ENCODE peak calls at places on chromosomes 12 and 14, in eight cellular contexts. P is ovary, J is upper lobe of left lung, O is sigmoid colon, K is suprapubic skin, E is body of pancreas, L is uterus, Z is right lobe of liver. V is an unnamed sample.

GRCh38 chr12:123233505-123234299 is 466 bp downstream of the MTRFR start:
- DNase-seq in P (no peak), J (no peak), O (no peak), K (no peak), E (no peak), L (no peak), Z (no peak), V (no peak)

GRCh38 chr12:105316931-105317330 is 13.6 kb upstream of the C12orf75 start:
- DNase-seq in P (no peak), J (no peak), O (no peak), K (no peak), E (no peak), L (no peak), Z (no peak), V (no peak)

GRCh38 chr12:16307843-16308475 is 30.5 kb upstream of the SLC15A5 start:
- DNase-seq in P (no peak), J (no peak), O (no peak), K (no peak), E (no peak), L (no peak), Z (no peak), V (no peak)

GRCh38 chr14:99672506-99673327 is 11.4 kb upstream of the CYP46A1 start:
- DNase-seq in P (no peak), J (no peak), O (peak), K (no peak), E (no peak), L (no peak), Z (no peak), V (peak)

GRCh38 chr12:95286713-95287112 is 69.1 kb downstream of the VEZT start:
- DNase-seq in P (no peak), J (no peak), O (peak), K (no peak), E (no peak), L (no peak), Z (no peak), V (no peak)

GRCh38 chr14:104698688-104699425 is 9.4 kb downstream of the INF2 start:
- DNase-seq in P (no peak), J (no peak), O (no peak), K (no peak), E (no peak), L (peak), Z (peak), V (no peak)

GRCh38 chr14:93095742-93096510 is 19.8 kb downstream of the ITPK1 start:
- DNase-seq in P (no peak), J (no peak), O (no peak), K (no peak), E (no peak), L (no peak), Z (no peak), V (no peak)

GRCh38 chr12:49649445-49649844 is 26.1 kb downstream of the PRPF40B start:
- DNase-seq in P (no peak), J (no peak), O (no peak), K (no peak), E (no peak), L (no peak), Z (no peak), V (no peak)

GRCh38 chr12:119929974-119930373 is 52.9 kb upstream of the CIT start:
- DNase-seq in P (no peak), J (no peak), O (no peak), K (no peak), E (no peak), L (no peak), Z (no peak), V (no peak)

GRCh38 chr12:132270516-132270915 is 58.9 kb downstream of the GALNT9 start:
- DNase-seq in P (no peak), J (no peak), O (no peak), K (no peak), E (no peak), L (no peak), Z (no peak), V (no peak)

GRCh38 chr14:102492523-102492910 is 17.1 kb downstream of the ANKRD9 start:
- DNase-seq in P (no peak), J (no peak), O (no peak), K (no peak), E (no peak), L (no peak), Z (no peak), V (no peak)

GRCh38 chr14:70716958-70717357 is 75.2 kb downstream of the TTC9 start:
- DNase-seq in P (no peak), J (no peak), O (no peak), K (no peak), E (no peak), L (no peak), Z (no peak), V (no peak)

GRCh38 chr14:52241102-52241793 is 26.2 kb upstream of the PTGDR start:
- DNase-seq in P (no peak), J (no peak), O (no peak), K (no peak), E (no peak), L (no peak), Z (no peak), V (no peak)

GRCh38 chr14:89956294-89957009 is 725 bp downstream of the TDP1 start:
- DNase-seq in P (peak), J (peak), O (peak), K (peak), E (peak), L (peak), Z (no peak), V (peak)

DNA sequence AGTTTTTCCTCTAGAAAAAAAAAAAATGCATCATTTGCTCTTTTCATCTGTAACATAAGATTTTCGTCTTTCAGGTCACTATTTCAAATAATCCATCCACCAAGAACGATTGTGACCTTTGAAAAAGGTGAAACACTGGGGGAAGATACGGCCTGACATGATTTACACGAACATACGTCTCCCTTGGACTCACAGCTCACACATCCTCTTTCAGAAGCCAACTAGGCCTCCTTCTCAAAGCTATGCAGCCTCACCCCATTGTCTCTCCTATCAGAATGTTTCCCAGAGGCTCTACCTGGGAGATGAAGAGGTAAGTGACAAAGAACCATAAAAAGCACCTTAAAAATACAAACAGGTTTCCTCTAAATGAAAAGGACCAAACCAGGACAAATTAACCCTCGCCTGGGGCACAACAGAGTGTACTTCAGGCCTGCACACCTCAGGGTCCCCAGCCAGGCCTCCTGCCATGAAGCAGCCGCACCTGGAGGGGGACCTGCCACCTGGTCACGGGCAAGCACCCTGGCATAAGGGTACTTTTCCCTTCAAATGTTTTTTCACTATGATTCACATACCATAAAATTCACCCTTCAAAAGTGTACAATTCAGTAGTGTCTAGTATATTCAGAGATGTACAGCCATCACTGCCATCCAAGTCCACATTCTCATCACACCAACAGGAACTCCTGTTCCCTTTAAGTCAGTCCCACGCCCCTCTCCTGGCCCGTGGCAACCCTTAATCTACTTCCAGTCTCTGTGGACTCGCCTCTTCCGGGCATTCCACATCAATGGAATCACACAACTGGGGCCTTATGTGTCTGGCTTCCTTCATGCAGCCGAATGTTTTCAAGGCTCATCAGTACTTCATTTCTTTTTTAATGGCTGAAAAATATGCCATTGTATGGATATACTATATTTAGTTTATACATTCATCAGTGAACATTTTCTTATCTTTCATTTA is 5.4 kb downstream of the SLC15A4 start:
- DNase-seq in P (no peak), J (no peak), O (peak), K (peak), E (no peak), L (no peak), Z (peak), V (peak)
- TF ChIP-seq POLR2A in P (no peak), J (no peak), O (no peak), K (no peak), E (no peak), L (no peak), Z (no peak), V (no peak)

GRCh38 chr14:69181491-69181890 is 9.8 kb upstream of the EXD2 start:
- DNase-seq in P (no peak), J (no peak), O (no peak), K (no peak), E (no peak), L (no peak), Z (no peak), V (no peak)
- TF ChIP-seq POLR2A in P (no peak), J (no peak), O (no peak), K (no peak), E (no peak), L (no peak), Z (no peak), V (no peak)

DNA sequence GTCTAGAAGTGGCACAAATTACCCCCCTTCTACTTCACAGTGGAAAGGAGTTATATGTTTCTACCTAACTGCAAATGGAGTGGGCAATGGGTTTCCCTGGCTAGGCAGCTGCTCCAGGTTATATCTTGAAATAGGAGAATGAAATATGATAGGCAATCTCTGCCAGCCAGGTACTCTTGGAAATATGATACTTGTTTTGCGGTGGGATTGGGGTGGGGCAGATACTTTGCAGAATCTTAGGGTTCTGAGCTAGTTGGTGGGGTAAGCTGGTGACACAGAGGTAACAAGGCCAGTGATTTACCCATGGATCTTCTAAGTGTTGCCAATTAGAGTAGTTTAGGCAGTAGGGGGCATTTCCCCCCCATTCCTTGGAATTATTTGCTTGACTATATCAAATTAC is 140.1 kb downstream of the ATP23 start:
- DNase-seq in P (no peak), J (no peak), O (no peak), K (no peak), E (no peak), L (no peak), Z (no peak), V (no peak)
- TF ChIP-seq POLR2A in P (no peak), J (no peak), O (no peak), K (no peak), E (no peak), L (no peak), Z (no peak), V (no peak)

GRCh38 chr12:88579941-88580871 is at the start of gene KITLG:
- DNase-seq in P (peak), J (peak), O (peak), K (peak), E (peak), L (peak), Z (peak), V (peak)
- TF ChIP-seq POLR2A in P (peak), J (peak), O (peak), K (no peak), E (peak), L (peak), Z (peak), V (peak)

GRCh38 chr14:105929327-105930081 is 403.1 kb downstream of the TMEM121 start:
- DNase-seq in P (no peak), J (peak), O (peak), K (peak), E (no peak), L (no peak), Z (peak), V (no peak)
- TF ChIP-seq POLR2A in P (no peak), J (no peak), O (no peak), K (no peak), E (no peak), L (no peak), Z (no peak), V (no peak)

DNA sequence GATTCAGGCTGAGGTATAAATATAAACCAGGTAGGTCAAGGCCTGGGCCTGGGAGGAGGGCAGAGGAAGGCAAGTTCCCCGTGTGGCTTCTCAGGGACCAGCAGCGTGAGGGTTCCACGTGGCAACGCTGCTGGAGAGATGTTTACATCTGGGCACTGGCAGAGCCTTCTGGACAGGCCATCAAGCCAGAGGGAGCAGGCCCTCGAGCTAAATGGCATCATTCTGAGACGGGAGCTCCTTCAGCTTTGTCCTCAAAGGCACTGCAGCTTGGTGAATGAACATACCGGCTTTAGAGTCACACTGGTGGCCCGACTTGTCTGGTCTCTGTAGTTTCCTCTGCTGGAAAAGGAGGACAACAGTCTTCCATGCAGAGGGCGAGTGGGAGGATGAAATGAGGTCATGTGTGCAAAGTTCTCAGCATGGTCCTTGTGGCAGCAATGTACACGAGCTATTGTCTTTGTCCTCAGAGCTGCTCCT is 231.3 kb downstream of the ZFP36L1 start:
- DNase-seq in P (no peak), J (peak), O (peak), K (peak), E (no peak), L (no peak), Z (peak), V (no peak)
- TF ChIP-seq POLR2A in P (no peak), J (no peak), O (no peak), K (no peak), E (no peak), L (no peak), Z (peak), V (no peak)

DNA sequence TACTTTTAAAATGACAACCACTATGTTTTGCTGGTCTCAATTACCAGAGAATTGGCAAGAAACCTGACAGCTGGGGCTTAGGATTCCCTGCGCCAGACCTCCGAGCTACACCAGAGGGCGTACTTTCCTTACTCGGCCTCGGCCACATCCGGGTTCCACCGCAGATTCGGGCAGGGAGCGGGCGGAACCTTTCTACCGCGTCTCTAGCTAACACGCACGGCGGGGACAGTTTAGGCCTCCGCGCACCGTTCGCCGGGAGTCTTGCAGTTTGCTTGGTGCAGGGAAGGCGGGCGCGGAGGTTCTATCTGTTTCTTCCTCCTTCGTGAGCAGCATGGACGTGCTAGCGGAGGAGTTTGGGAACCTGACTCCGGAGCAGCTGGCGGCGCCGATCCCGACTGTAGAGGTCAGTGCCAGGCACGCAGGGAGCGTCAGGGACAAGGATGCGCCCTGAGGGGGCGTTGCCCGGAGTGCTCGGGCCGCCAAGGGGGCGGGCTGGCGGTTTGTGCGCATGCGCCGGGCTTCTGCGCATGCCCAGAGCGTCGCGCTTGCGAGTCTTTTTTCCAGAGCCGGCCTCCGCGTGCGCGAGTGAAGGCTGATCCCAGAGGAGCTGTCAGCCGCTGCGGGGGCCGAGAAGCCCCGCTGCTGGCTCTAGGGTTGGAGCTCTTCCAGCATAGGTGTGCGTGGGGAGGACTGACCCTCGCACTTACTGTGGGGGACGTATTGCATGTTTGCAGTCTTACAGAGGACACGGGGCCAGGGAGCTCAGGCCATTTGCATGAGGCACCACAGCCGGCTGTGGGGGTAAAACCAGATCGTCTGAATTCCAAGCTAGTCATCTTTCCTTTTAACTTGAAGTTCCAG is at the start of gene POLR3B:
- DNase-seq in P (peak), J (peak), O (peak), K (peak), E (peak), L (peak), Z (peak), V (peak)
- TF ChIP-seq POLR2A in P (peak), J (peak), O (peak), K (no peak), E (peak), L (peak), Z (peak), V (peak)

DNA sequence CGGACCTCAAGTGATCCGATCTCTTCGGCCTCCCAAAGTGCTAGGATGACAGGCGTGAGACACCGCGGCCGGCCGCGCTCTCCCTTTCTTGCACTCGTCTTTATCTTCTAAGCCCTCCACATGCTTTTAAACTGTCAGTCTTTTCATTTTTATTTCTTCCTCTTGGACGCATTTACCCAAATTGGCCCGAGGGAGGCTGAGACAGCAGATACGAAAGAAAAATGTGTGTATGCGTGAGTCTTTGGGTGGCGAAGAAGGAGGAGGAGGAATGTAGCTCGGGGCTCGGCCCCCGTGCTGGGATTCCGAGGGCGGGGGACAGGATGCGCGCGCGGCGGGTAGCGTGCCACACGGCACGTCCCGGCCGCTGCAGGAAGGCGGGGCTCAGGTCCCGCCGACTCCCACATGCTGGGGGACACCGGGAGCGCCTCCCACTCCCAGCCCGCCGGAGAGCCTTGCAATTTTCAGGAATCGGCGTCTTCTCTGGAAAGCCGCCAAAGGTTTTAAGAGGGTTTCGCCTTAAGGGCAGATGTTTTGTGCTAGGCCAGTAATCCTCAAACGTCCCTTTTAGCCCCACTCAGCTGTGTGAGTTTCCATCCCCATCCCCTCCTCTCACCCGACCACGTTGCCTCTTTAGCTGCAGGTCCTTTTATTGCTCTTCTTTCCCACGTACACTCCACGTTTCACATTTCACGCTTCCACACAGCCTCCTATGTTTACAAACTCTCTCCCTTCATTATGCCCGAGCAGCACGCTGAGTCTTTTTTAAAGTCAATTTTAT is 34.7 kb upstream of the SLC2A3 start:
- DNase-seq in P (peak), J (peak), O (peak), K (peak), E (peak), L (peak), Z (peak), V (peak)
- TF ChIP-seq POLR2A in P (no peak), J (no peak), O (peak), K (no peak), E (no peak), L (peak), Z (no peak), V (peak)

V was measured in H54.